ENCODE peak calls at places on chromosomes 2 and 18, in four cellular contexts. Q, F, U and A are unnamed samples.

GRCh38 chr2:64017811-64018714 is 1.2 kb downstream of the VPS54 start:
- DNase-seq in F (no peak), Q (peak; percentile 38), U (no peak), A (peak; percentile 31)

GRCh38 chr2:176093145-176093888 is 796 bp downstream of the HOXD13 start:
- DNase-seq in U (peak; percentile 55), F (no peak), Q (no peak), A (peak; percentile 48)

GRCh38 chr2:219247678-219248642 is 2.7 kb downstream of the STK16 start:
- DNase-seq in F (no peak), U (no peak), Q (no peak), A (peak; percentile 75)

GRCh38 chr18:48922801-48923730 is 27.7 kb downstream of the SMAD7 start:
- DNase-seq in Q (peak; percentile 82), U (peak; percentile 32), F (no peak), A (peak; percentile 13)

GRCh38 chr2:192749606-192750200 is 555.0 kb upstream of the TMEFF2 start:
- DNase-seq in U (no peak), Q (no peak), F (no peak), A (peak; percentile 55)

GRCh38 chr2:85772019-85772745 is 18.4 kb downstream of the ATOH8 start:
- DNase-seq in Q (peak; percentile 100), F (no peak), U (peak; percentile 65), A (peak; percentile 62)

GRCh38 chr2:177530513-177531039 is 138.0 kb downstream of the AGPS start:
- DNase-seq in Q (no peak), U (no peak), F (no peak), A (peak; percentile 72)

GRCh38 chr2:14903709-14904374 is 271.3 kb downstream of the LRATD1 start:
- DNase-seq in U (peak; percentile 90), F (peak; percentile 50), Q (no peak), A (peak; percentile 87)

GRCh38 chr18:57438669-57439616 is 3.8 kb downstream of the ONECUT2 start:
- DNase-seq in F (no peak), Q (no peak), U (no peak), A (peak; percentile 41)

GRCh38 chr2:192267484-192267883 is 72.8 kb upstream of the TMEFF2 start:
- DNase-seq in Q (peak; percentile 91), F (no peak), U (no peak), A (no peak)

GRCh38 chr2:105612049-105612448 is 132.7 kb upstream of the NCK2 start:
- DNase-seq in U (no peak), F (no peak), Q (no peak), A (no peak)

GRCh38 chr2:8223731-8224678 is 457.9 kb upstream of the ID2 start:
- DNase-seq in U (no peak), F (no peak), Q (no peak), A (no peak)

GRCh38 chr2:16713011-16713423 is 47.4 kb upstream of the CYRIA start:
- DNase-seq in Q (no peak), F (no peak), U (no peak), A (no peak)

GRCh38 chr2:60570281-60570680 is 16.8 kb upstream of the BCL11A start:
- DNase-seq in U (no peak), F (no peak), Q (no peak), A (no peak)

GRCh38 chr2:55088400-55088799 is 38.1 kb upstream of the RTN4 start:
- DNase-seq in F (no peak), Q (peak; percentile 64), U (no peak), A (no peak)

GRCh38 chr18:59323931-59324622 is 5.6 kb upstream of the CPLX4 start:
- DNase-seq in F (no peak), U (no peak), Q (peak; percentile 27), A (no peak)

GRCh38 chr18:22883827-22884226 is 49.3 kb upstream of the RBBP8 start:
- DNase-seq in F (no peak), U (no peak), Q (no peak), A (no peak)

GRCh38 chr2:201403904-201404303 is 46.8 kb upstream of the FLACC1 start:
- DNase-seq in Q (peak; percentile 52), F (no peak), U (no peak), A (peak; percentile 11)

GRCh38 chr2:119178811-119179601 is 20.5 kb upstream of the C1QL2 start:
- DNase-seq in Q (no peak), F (no peak), U (no peak), A (no peak)

GRCh38 chr2:240840435-240841060 is 20.5 kb upstream of the KIF1A start:
- DNase-seq in Q (peak; percentile 70), U (peak; percentile 83), F (peak; percentile 46), A (peak; percentile 86)

GRCh38 chr2:113305146-113305545 is 26.4 kb upstream of the PAX8 start:
- DNase-seq in F (no peak), U (no peak), Q (no peak), A (no peak)
- H3K23ac ChIP-seq in F (no peak overlapping the region), U (no peak overlapping the region), Q (no peak overlapping the region), A (no peak overlapping the region)

DNA sequence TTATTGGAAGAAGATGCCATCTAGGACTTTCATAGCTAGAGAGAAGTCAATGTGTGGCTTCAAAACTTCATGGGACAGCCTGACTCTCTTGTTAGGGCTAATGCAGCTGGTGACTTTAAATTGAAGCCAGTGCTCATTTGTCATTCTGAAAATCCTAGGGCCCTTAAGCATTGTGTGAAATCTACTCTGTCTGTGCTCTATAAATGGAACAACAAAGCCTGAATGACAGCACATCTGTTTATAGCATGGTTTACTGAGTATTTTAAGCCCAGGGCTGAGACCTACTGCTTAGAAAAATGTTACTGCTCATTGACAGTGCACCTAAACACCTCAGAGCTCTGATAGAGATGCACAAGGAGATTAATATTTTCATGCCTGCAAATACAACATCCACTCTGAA is 30.8 kb downstream of the ZNF892 start:
- DNase-seq in U (no peak), Q (no peak), F (no peak), A (no peak)
- H4K5ac ChIP-seq in U (no peak overlapping the region), Q (no peak overlapping the region), F (no peak overlapping the region), A (no peak overlapping the region)

GRCh38 chr2:127183771-127184170 is 36.3 kb downstream of the CYP27C1 start:
- DNase-seq in Q (no peak), F (no peak), U (no peak), A (no peak)

GRCh38 chr2:127179756-127180155 is 40.3 kb downstream of the CYP27C1 start:
- DNase-seq in U (no peak), F (no peak), Q (no peak), A (no peak)

GRCh38 chr2:127182626-127183458 is 37.3 kb downstream of the CYP27C1 start:
- DNase-seq in Q (no peak), U (peak; percentile 50), F (no peak), A (no peak)

GRCh38 chr2:127185093-127185492 is 35.0 kb downstream of the CYP27C1 start:
- DNase-seq in F (no peak), U (no peak), Q (no peak), A (no peak)

GRCh38 chr2:127181851-127182250 is 38.2 kb downstream of the CYP27C1 start:
- DNase-seq in F (no peak), U (no peak), Q (no peak), A (no peak)
- H3K23ac ChIP-seq in F (no peak overlapping the region), U (no peak overlapping the region), Q (no peak overlapping the region), A (no peak overlapping the region)

DNA sequence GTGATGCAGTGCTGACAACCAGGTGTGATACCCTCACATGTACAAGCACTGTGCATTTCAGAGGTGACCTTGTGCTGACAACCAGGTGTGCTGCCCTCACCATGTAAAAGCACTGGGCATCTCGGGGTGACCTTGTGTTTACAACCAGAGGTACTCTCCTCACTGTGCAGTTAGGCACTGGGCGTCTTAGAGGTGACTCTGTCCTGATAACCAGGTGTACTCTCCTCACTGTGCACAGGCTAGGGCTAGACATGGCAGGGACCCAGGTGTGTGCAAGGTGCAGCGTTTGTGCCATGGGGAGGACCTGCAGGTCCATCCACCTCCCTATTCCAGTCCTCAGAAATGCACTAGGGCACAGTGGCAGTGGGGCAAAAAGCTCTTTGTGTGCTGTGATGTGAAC is 8.5 kb upstream of the ALKAL2 start:
- DNase-seq in Q (no peak), F (no peak), U (no peak), A (no peak)
- H4K5ac ChIP-seq in Q (no peak overlapping the region), F (no peak overlapping the region), U (no peak overlapping the region), A (no peak overlapping the region)

GRCh38 chr2:120448427-120448826 is 102.5 kb downstream of the INHBB start:
- DNase-seq in U (no peak), Q (no peak), F (no peak), A (no peak)

GRCh38 chr2:120452131-120452530 is 106.2 kb downstream of the INHBB start:
- DNase-seq in U (no peak), F (no peak), Q (no peak), A (no peak)

GRCh38 chr2:120448961-120449421 is 103.1 kb downstream of the INHBB start:
- DNase-seq in F (no peak), Q (no peak), U (no peak), A (no peak)

GRCh38 chr2:120451334-120451733 is 105.4 kb downstream of the INHBB start:
- DNase-seq in U (no peak), Q (no peak), F (no peak), A (no peak)

GRCh38 chr2:120450196-120450820 is 104.4 kb downstream of the INHBB start:
- DNase-seq in F (no peak), Q (peak; percentile 16), U (no peak), A (no peak)
- H3K23ac ChIP-seq in F (no peak overlapping the region), Q (no peak overlapping the region), U (no peak overlapping the region), A (no peak overlapping the region)